ENCODE peak calls at places on chromosomes 3 and 15, in eight cellular contexts. A, K, H, X, N, J, O and C are unnamed samples. For H3K36me3 and H3K27me3, the result is how much of the 10 kb centered on the place peaks cover.

GRCh38 chr3:11612515-11613184 is 31.1 kb downstream of the VGLL4 start:
- DNase-seq in N (no peak), X (no peak), O (no peak), K (no peak), A (no peak), H (no peak), J (no peak), C (no peak)

GRCh38 chr15:77753238-77753873 is 120.6 kb upstream of the LINGO1 start:
- DNase-seq in H (peak), K (peak), O (no peak), A (no peak), X (no peak), J (no peak), N (peak), C (no peak)

GRCh38 chr3:157618075-157618760 is 115.0 kb upstream of the VEPH1 start:
- DNase-seq in K (peak), J (no peak), X (peak), O (no peak), H (peak), N (peak), A (no peak), C (no peak)

GRCh38 chr3:134211797-134212196 is 38.9 kb downstream of the RYK start:
- DNase-seq in K (peak), X (no peak), J (no peak), N (peak), H (peak), O (no peak), A (no peak), C (no peak)

GRCh38 chr3:128435058-128435457 is 31.6 kb downstream of the DNAJB8 start:
- DNase-seq in A (no peak), H (peak), J (no peak), O (no peak), K (no peak), N (no peak), X (no peak), C (no peak)

GRCh38 chr15:43989938-43990337 is 163.1 kb downstream of the WDR76 start:
- DNase-seq in N (no peak), O (no peak), X (no peak), A (no peak), H (no peak), K (no peak), J (no peak), C (no peak)

GRCh38 chr3:13427662-13428603 is 7.8 kb upstream of the NUP210 start:
- DNase-seq in X (peak), O (no peak), H (no peak), N (no peak), K (no peak), J (no peak), A (no peak), C (no peak)

GRCh38 chr3:42347928-42348327 is 62.5 kb downstream of the LYZL4 start:
- DNase-seq in H (no peak), N (no peak), O (no peak), X (no peak), J (no peak), A (no peak), K (no peak), C (no peak)

GRCh38 chr15:95825198-95825597 is 505.3 kb upstream of the NR2F2 start:
- DNase-seq in N (no peak), H (no peak), K (no peak), X (no peak), A (no peak), O (no peak), J (no peak), C (no peak)

GRCh38 chr15:61501815-61502214 is 272.7 kb upstream of the RORA start:
- DNase-seq in K (no peak), X (no peak), O (no peak), H (no peak), N (no peak), J (no peak), A (no peak), C (no peak)

GRCh38 chr15:40439461-40440299 is 1.1 kb upstream of the BAHD1 start:
- DNase-seq in H (peak), A (no peak), X (no peak), J (no peak), N (peak), K (peak), O (no peak), C (no peak)

GRCh38 chr15:100880139-100880896 is 687 bp downstream of the ALDH1A3 start:
- DNase-seq in H (peak), N (no peak), K (no peak), X (no peak), J (no peak), A (no peak), O (no peak), C (no peak)

GRCh38 chr3:148333091-148333490 is 364.6 kb upstream of the AGTR1 start:
- DNase-seq in N (no peak), X (no peak), H (peak), K (no peak), O (no peak), J (no peak), A (no peak), C (no peak)

GRCh38 chr15:41607033-41607432 is 48.0 kb downstream of the TYRO3 start:
- DNase-seq in H (no peak), N (peak), K (no peak), J (no peak), A (no peak), O (no peak), X (no peak), C (no peak)

GRCh38 chr3:43770426-43771103 is 79.8 kb downstream of the ABHD5 start:
- DNase-seq in N (no peak), J (peak), O (no peak), K (no peak), H (no peak), X (no peak), A (peak), C (peak)

GRCh38 chr15:99507732-99508571 is 57.8 kb upstream of the MEF2A start:
- DNase-seq in J (no peak), K (no peak), O (no peak), H (no peak), X (no peak), A (no peak), N (no peak), C (no peak)

GRCh38 chr3:45887759-45888511 is 1.6 kb downstream of the CCR9 start:
- DNase-seq in J (no peak), H (no peak), O (no peak), K (peak), A (no peak), X (no peak), N (peak), C (no peak)

GRCh38 chr3:177824841-177825240 is 627.6 kb upstream of the TBL1XR1 start:
- DNase-seq in K (no peak), O (no peak), X (no peak), J (no peak), A (no peak), H (no peak), N (no peak), C (no peak)

GRCh38 chr3:147462856-147463255 is 53.7 kb downstream of the ZIC1 start:
- DNase-seq in O (no peak), H (no peak), K (no peak), X (no peak), A (no peak), J (no peak), N (no peak), C (no peak)

GRCh38 chr3:112378989-112379692 is 46.2 kb downstream of the CD200 start:
- DNase-seq in H (no peak), J (no peak), K (no peak), O (no peak), N (peak), X (no peak), A (no peak), C (no peak)

GRCh38 chr15:39700301-39700700 is 82.3 kb downstream of the FSIP1 start:
- DNase-seq in N (no peak), O (no peak), H (no peak), J (no peak), A (no peak), K (no peak), X (no peak), C (no peak)

GRCh38 chr3:63538912-63539311 is 113.6 kb upstream of the SNTN start:
- DNase-seq in J (no peak), A (no peak), H (no peak), K (no peak), N (no peak), X (no peak), O (no peak), C (no peak)

GRCh38 chr3:155286745-155287144 is 6.7 kb downstream of the STRIT1 start:
- DNase-seq in J (no peak), K (no peak), A (no peak), O (no peak), H (no peak), X (no peak), N (peak), C (no peak)

GRCh38 chr15:59950603-59951388 is 53.3 kb upstream of the FOXB1 start:
- DNase-seq in A (no peak), J (no peak), H (no peak), N (no peak), X (no peak), K (no peak), O (no peak), C (no peak)

GRCh38 chr15:70708839-70709238 is 54.5 kb downstream of the UACA start:
- DNase-seq in X (no peak), K (no peak), A (no peak), J (no peak), H (peak), N (no peak), O (no peak), C (no peak)

GRCh38 chr3:157077565-157077991 is 82.4 kb downstream of the CCNL1 start:
- DNase-seq in J (no peak), H (peak), N (peak), A (no peak), O (no peak), X (no peak), K (no peak), C (no peak)

GRCh38 chr3:64992462-64993285 is 304.9 kb upstream of the ADAMTS9 start:
- DNase-seq in A (no peak), N (no peak), K (no peak), O (no peak), H (peak), J (no peak), X (no peak), C (no peak)

GRCh38 chr3:45123030-45123429 is 23.1 kb downstream of the CDCP1 start:
- DNase-seq in J (no peak), X (no peak), O (no peak), A (no peak), H (no peak), N (peak), K (no peak), C (no peak)

GRCh38 chr3:197801801-197802504 is 10.9 kb downstream of the LRCH3 start:
- DNase-seq in J (no peak), N (peak), X (peak), A (no peak), O (no peak), K (no peak), H (peak), C (no peak)

GRCh38 chr3:152688313-152688712 is 146.6 kb upstream of the P2RY1 start:
- DNase-seq in O (no peak), H (peak), J (no peak), X (no peak), N (no peak), K (no peak), A (no peak), C (no peak)

GRCh38 chr15:90918835-90919234 is 13.5 kb downstream of the HDDC3 start:
- DNase-seq in A (no peak), O (no peak), K (no peak), J (no peak), X (no peak), N (no peak), H (no peak), C (no peak)

GRCh38 chr3:129106866-129107565 is 14.6 kb downstream of the RAB43 start:
- DNase-seq in J (no peak), H (no peak), X (no peak), A (no peak), N (no peak), O (no peak), K (no peak), C (no peak)

GRCh38 chr3:130759692-130760338 is 13.2 kb upstream of the PIK3R4 start:
- DNase-seq in J (peak), N (peak), A (peak), H (peak), O (no peak), K (peak), X (peak), C (peak)

GRCh38 chr15:68343579-68344225 is 66.2 kb downstream of the FEM1B start:
- DNase-seq in J (no peak), K (no peak), X (no peak), N (no peak), O (no peak), A (no peak), H (no peak), C (no peak)
- H3K36me3 ChIP-seq in J (under half), K (under half), X (under half), N (under half), O (under half), A (under half), H (under half), C (under half)

GRCh38 chr3:181568693-181569092 is 143.0 kb upstream of the SOX2 start:
- DNase-seq in H (no peak), O (no peak), K (no peak), N (no peak), J (no peak), X (no peak), A (no peak), C (no peak)
- H3K27me3 ChIP-seq in H (under half), O (under half), K (under half), N (under half), J (under half), X (under half), A (under half), C (under half)

GRCh38 chr3:78734048-78734637 is 1033.7 kb downstream of the ROBO1 start:
- DNase-seq in H (no peak), K (peak), O (no peak), A (no peak), X (no peak), J (no peak), N (peak), C (no peak)
- H3K36me3 ChIP-seq in H (under half), K (under half), O (under half), A (under half), X (under half), J (under half), N (under half), C (under half)

GRCh38 chr15:38532728-38533127 is 31.9 kb downstream of the RASGRP1 start:
- DNase-seq in O (no peak), J (no peak), K (no peak), A (no peak), X (no peak), N (no peak), H (no peak), C (no peak)
- H3K27me3 ChIP-seq in O (under half), J (under half), K (under half), A (under half), X (under half), N (under half), H (under half), C (under half)

GRCh38 chr3:185030399-185030798 is 122.5 kb downstream of the C3orf70 start:
- DNase-seq in X (no peak), K (no peak), N (no peak), O (no peak), A (no peak), J (no peak), H (no peak), C (no peak)

GRCh38 chr3:185024966-185025365 is 127.9 kb downstream of the C3orf70 start:
- DNase-seq in A (no peak), X (no peak), J (no peak), K (peak), H (no peak), O (no peak), N (no peak), C (no peak)

GRCh38 chr3:185029071-185029470 is 123.8 kb downstream of the C3orf70 start:
- DNase-seq in K (no peak), N (no peak), O (no peak), H (no peak), A (no peak), J (no peak), X (no peak), C (no peak)

GRCh38 chr3:185024406-185024805 is 128.5 kb downstream of the C3orf70 start:
- DNase-seq in K (no peak), O (no peak), X (no peak), H (no peak), J (no peak), A (no peak), N (no peak), C (no peak)

DNA sequence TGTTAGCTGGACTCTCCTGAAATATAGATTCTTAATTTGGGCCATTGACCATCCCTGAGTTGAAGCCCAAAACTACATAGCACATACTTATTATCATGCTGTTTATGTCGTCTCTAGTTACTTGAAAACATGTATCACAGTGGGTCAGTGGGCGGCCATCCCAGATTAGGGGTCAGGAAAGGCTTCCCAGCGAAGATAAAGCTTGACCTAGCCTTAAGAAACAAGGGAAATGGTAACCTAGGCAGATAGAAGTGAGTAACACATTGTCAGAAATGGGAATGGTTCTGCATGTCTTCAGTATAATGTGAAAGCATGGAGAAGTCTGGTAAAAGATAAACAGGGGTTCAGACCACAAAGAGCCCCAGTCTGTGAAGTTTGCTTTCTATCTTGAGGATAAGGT is 124.7 kb downstream of the C3orf70 start:
- DNase-seq in K (no peak), H (no peak), J (no peak), O (no peak), X (no peak), A (no peak), N (no peak), C (no peak)
- H3K36me3 ChIP-seq in K (under half), H (under half), J (under half), O (half or more), X (under half), A (under half), N (under half), C (under half)

GRCh38 chr15:89381330-89381729 is 46.7 kb upstream of the POLG start:
- DNase-seq in K (no peak), A (no peak), O (no peak), N (no peak), H (no peak), J (no peak), X (no peak), C (no peak)

GRCh38 chr15:89378699-89379422 is 44.2 kb upstream of the POLG start:
- DNase-seq in J (no peak), O (no peak), N (no peak), H (no peak), K (no peak), A (no peak), X (peak), C (no peak)

GRCh38 chr15:89377842-89378698 is 43.4 kb upstream of the POLG start:
- DNase-seq in X (no peak), A (no peak), N (no peak), H (no peak), O (no peak), J (no peak), K (no peak), C (no peak)

GRCh38 chr15:89379818-89380217 is 45.2 kb upstream of the POLG start:
- DNase-seq in A (no peak), N (no peak), K (no peak), O (no peak), J (no peak), X (no peak), H (no peak), C (no peak)

DNA sequence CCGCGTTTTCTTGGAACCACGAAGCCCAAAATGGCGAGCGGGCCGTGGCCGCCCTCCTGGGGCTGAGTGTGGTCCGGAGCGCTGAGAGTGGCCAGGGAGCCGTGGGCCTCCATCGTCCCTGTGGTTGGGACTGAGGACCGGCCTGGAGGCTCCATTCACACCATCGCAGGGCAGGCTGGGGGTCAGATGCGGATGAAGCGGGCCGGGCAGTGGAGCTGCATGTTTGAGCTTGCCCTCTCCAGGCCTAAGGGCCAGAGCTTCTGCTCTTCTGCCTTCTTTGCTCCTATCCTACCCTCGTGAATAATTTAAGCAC is 44.8 kb upstream of the POLG start:
- DNase-seq in H (no peak), J (no peak), A (no peak), N (no peak), X (no peak), K (no peak), O (no peak), C (no peak)
- H3K27me3 ChIP-seq in H (half or more), J (under half), A (under half), N (half or more), X (under half), K (half or more), O (under half), C (under half)

DNA sequence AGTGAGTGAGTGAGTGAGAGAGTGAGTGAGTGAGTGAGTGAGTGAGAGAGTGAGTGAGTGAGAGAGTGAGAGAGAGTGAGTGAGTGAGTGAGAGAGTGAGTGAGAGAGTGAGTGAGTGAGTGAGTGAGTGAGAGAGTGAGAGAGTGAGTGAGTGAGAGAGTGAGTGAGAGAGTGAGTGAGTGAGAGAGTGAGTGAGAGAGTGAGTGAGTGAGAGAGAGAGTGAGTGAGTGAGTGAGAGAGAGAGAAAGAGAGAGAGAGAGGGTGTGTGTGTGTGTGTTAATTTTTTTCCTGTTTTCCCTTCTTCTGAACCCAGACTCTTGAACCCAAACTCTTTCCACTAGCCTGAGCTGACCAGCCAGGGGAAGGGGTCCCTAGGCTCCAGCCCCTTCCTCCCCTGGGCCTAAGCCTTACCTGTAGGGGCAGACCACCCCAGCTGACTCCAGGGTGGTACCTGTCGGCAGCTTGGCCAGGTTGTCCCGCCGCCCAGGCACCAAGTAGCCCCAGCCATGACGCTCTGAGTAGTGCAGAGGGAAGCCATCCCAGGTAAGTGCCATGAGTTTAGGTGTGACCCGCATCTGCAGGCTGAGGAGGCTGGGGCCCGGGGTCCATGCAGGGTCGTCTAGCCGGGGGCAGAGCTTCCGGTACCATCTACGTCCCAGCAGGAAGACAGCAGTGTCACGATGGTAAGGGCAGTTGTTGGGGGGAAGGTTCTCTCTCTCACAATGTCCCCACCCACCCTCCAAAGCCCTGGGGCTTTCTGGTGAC is 9.4 kb downstream of the POLG start:
- DNase-seq in N (no peak), O (no peak), H (no peak), X (no peak), J (no peak), A (no peak), K (no peak), C (no peak)
- H3K36me3 ChIP-seq in N (half or more), O (half or more), H (half or more), X (half or more), J (half or more), A (half or more), K (half or more), C (half or more)

DNA sequence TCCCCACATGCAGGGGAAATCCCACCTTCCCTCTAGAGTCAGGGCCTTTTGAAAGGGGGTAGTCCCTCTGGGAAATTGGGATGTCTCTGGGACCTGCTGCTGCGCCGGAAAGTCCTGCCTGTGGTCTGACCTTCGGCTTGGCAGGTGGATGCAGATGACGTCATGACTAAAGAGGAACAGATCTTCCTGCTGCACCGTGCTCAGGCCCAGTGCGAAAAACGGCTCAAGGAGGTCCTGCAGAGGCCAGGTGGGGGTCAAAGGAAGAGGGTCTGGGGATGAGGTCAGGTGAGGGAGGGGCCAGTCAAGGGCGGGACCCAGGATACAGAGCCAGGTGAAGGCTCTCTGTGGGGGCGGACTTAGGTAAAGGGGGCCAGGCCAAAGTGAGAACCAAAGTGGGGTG is 16.2 kb downstream of the PTH1R start:
- DNase-seq in N (no peak), O (no peak), X (no peak), K (no peak), H (no peak), J (no peak), A (no peak), C (no peak)
- H3K27me3 ChIP-seq in N (under half), O (under half), X (under half), K (under half), H (under half), J (under half), A (under half), C (under half)